ENCODE peak calls at places on chromosomes 3 and 15, in six cellular contexts. W is Panc1, Q is thoracic aorta, F is tibial nerve, O is aorta, V is H9. D is an unnamed sample.

GRCh38 chr15:51341366-51342248 is at the start of gene GLDN:
- DNase-seq in V (peak), Q (peak), F (no peak), O (peak), W (no peak), D (no peak)

GRCh38 chr3:72317491-72317890 is 530.8 kb downstream of the SHQ1 start:
- DNase-seq in W (no peak), Q (no peak), F (no peak), V (no peak), O (no peak), D (no peak)

GRCh38 chr3:33940149-33940548 is 141.7 kb downstream of the PDCD6IP start:
- DNase-seq in O (no peak), W (no peak), Q (no peak), V (no peak), F (no peak), D (no peak)

GRCh38 chr15:28098766-28099554 is at the start of gene OCA2:
- DNase-seq in W (no peak), V (peak), O (peak), F (no peak), Q (no peak), D (peak)

GRCh38 chr3:28347374-28348285 is 891 bp upstream of the ZCWPW2 start:
- DNase-seq in W (no peak), V (no peak), Q (no peak), F (peak), O (no peak), D (no peak)

GRCh38 chr15:97482521-97482920 is 478.0 kb upstream of the ARRDC4 start:
- DNase-seq in F (no peak), O (no peak), Q (no peak), W (no peak), V (peak), D (no peak)

GRCh38 chr3:76065975-76066374 is 280.6 kb upstream of the ZNF717 start:
- DNase-seq in F (no peak), W (no peak), O (no peak), Q (no peak), V (no peak), D (no peak)

GRCh38 chr15:65663521-65663920 is 41.8 kb downstream of the SLC24A1 start:
- DNase-seq in V (no peak), O (no peak), Q (no peak), F (no peak), W (no peak), D (no peak)

GRCh38 chr3:59192473-59192872 is 142.6 kb upstream of the CFAP20DC start:
- DNase-seq in F (no peak), Q (no peak), V (no peak), O (no peak), W (no peak), D (no peak)

GRCh38 chr3:122973893-122974615 is 53.5 kb downstream of the SEMA5B start:
- DNase-seq in V (no peak), Q (no peak), F (no peak), W (no peak), O (no peak), D (no peak)

GRCh38 chr3:156816091-156816793 is 9.9 kb upstream of the LEKR1 start:
- DNase-seq in V (peak), W (no peak), O (peak), F (no peak), Q (no peak), D (peak)

GRCh38 chr3:175386630-175387029 is 527.5 kb downstream of the NAALADL2 start:
- DNase-seq in F (no peak), W (peak), O (no peak), Q (no peak), V (no peak), D (no peak)

GRCh38 chr3:136247436-136247835 is 2.7 kb upstream of the PCCB start:
- DNase-seq in V (peak), F (no peak), Q (no peak), W (no peak), O (no peak), D (no peak)

DNA sequence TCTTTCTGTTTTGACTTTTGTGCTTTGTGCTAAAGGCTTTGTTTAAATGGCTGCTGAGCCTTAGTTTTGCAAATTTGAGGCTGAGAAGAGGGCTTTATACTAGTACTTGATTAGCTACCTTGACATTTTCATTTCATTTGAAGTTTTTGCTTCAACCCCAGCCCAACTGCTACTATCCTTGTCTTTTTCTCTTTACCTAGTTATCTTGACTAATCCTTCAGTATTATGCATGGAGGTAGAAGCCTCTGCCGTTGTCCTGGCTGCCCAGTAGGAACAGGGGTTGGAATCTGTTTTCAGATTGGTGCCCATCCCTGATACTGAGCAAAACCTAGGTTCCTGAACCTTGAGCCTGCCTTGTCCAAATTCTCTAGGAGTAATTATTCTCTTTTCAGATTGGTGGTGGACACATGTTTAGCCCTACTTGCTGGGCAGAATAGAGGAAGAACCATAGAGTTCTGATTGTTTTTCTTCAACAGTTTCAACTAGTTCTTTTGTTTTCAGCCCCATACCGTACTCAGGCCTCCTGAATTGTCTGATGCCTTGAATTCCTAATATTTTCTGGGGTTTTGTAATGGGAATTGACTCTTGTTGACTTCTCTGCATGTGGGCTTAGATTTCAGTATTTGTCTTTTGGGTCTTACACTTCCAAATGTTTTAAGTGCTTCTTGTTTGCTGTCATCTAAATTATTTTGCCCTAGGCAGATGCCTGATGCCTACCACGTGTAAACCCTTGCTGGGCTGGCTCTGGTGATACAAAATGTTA is 143.2 kb downstream of the DOCK3 start:
- DNase-seq in O (no peak), W (no peak), F (no peak), V (peak), Q (no peak), D (no peak)
- H3K27ac ChIP-seq in O (no peak), W (no peak), F (no peak), V (peak), Q (no peak), D (no peak)

GRCh38 chr3:11477286-11477935 is 166.3 kb downstream of the VGLL4 start:
- DNase-seq in V (no peak), F (no peak), W (no peak), O (no peak), Q (no peak), D (no peak)
- H3K27ac ChIP-seq in V (peak), F (peak), W (peak), O (peak), Q (peak), D (no peak)

GRCh38 chr15:84824260-84824690 is 7.1 kb downstream of the ALPK3 start:
- DNase-seq in Q (no peak), W (no peak), O (no peak), V (no peak), F (peak), D (no peak)
- H3K27ac ChIP-seq in Q (peak), W (no peak), O (no peak), V (no peak), F (peak), D (no peak)

GRCh38 chr15:42193383-42193782 is 14.7 kb downstream of the VPS39 start:
- DNase-seq in O (no peak), Q (no peak), F (no peak), W (no peak), V (no peak), D (no peak)
- H3K27ac ChIP-seq in O (no peak), Q (no peak), F (no peak), W (no peak), V (no peak), D (no peak)

GRCh38 chr3:166446986-166447385 is 609.8 kb upstream of the BCHE start:
- DNase-seq in O (no peak), W (no peak), Q (no peak), F (no peak), V (no peak), D (no peak)
- H3K27ac ChIP-seq in O (no peak), W (no peak), Q (no peak), F (no peak), V (no peak), D (no peak)